ENCODE peak calls at places on chromosomes 5 and 9, in six cellular contexts. C, J, Z, L, A and N are unnamed samples.
A peak's percentile ranks its signal among the peaks of the same experiment; 100 is the strongest.

GRCh38 chr5:136137497-136138220 is 5.0 kb downstream of the SMAD5 start:
- DNase-seq in Z (no peak), J (no peak), A (no peak), C (no peak), L (no peak), N (no peak)

GRCh38 chr9:38282756-38283155 is 109.7 kb upstream of the ALDH1B1 start:
- DNase-seq in Z (no peak), J (no peak), A (no peak), L (no peak), C (no peak), N (peak; percentile 40)

GRCh38 chr9:129550199-129550839 is 70.6 kb downstream of the C9orf50 start:
- DNase-seq in J (peak; percentile 78), L (peak; percentile 55), A (peak; percentile 86), Z (peak; percentile 70), C (peak; percentile 89), N (peak; percentile 90)

GRCh38 chr5:9059920-9060691 is 485.8 kb downstream of the SEMA5A start:
- DNase-seq in Z (peak; percentile 99), A (no peak), C (peak; percentile 25), J (no peak), L (no peak), N (no peak)

GRCh38 chr9:7816021-7816420 is 16.4 kb upstream of the DMAC1 start:
- DNase-seq in L (no peak), Z (no peak), C (no peak), J (no peak), A (no peak), N (no peak)

GRCh38 chr9:115393976-115394775 is 276.2 kb upstream of the TNC start:
- DNase-seq in L (no peak), C (no peak), J (no peak), Z (no peak), A (no peak), N (no peak)

GRCh38 chr9:79565245-79565644 is 6.5 kb upstream of the TLE4 start:
- DNase-seq in L (no peak), A (no peak), J (no peak), Z (peak; percentile 72), C (no peak), N (no peak)

GRCh38 chr5:116480894-116481510 is 93.6 kb downstream of the SEMA6A start:
- DNase-seq in Z (no peak), A (no peak), L (no peak), J (no peak), C (no peak), N (no peak)

GRCh38 chr5:133679534-133679933 is 67.2 kb upstream of the FSTL4 start:
- DNase-seq in L (no peak), Z (no peak), J (no peak), A (no peak), C (no peak), N (peak; percentile 4)

GRCh38 chr9:107875571-107875980 is 386.0 kb upstream of the KLF4 start:
- DNase-seq in J (no peak), C (no peak), Z (no peak), A (no peak), L (no peak), N (no peak)

GRCh38 chr9:127915801-127916664 is 808 bp downstream of the ST6GALNAC4 start:
- DNase-seq in Z (no peak), C (no peak), L (no peak), J (no peak), A (no peak), N (no peak)

GRCh38 chr5:175392236-175392635 is 51.7 kb downstream of the DRD1 start:
- DNase-seq in Z (no peak), J (no peak), A (no peak), L (no peak), C (no peak), N (no peak)

GRCh38 chr9:93390953-93391515 is 60.5 kb upstream of the FAM120A start:
- DNase-seq in J (no peak), C (no peak), Z (no peak), L (no peak), A (no peak), N (no peak)

GRCh38 chr5:125655156-125655555 is 768.1 kb upstream of the GRAMD2B start:
- DNase-seq in L (no peak), J (no peak), Z (no peak), A (no peak), C (no peak), N (no peak)

GRCh38 chr5:97528941-97529340 is 345.9 kb upstream of the RIOK2 start:
- DNase-seq in J (no peak), L (no peak), A (no peak), C (no peak), Z (peak; percentile 77), N (no peak)

GRCh38 chr9:129910628-129911567 is 75.6 kb downstream of the USP20 start:
- DNase-seq in A (no peak), C (no peak), J (no peak), L (peak; percentile 90), Z (peak; percentile 100), N (peak; percentile 80)

GRCh38 chr5:178121450-178122276 is 8.3 kb downstream of the N4BP3 start:
- DNase-seq in A (no peak), L (no peak), C (peak; percentile 36), J (no peak), Z (no peak), N (no peak)

GRCh38 chr5:113090336-113091106 is 113.9 kb downstream of the DCP2 start:
- DNase-seq in C (no peak), J (no peak), L (no peak), Z (no peak), A (no peak), N (no peak)

GRCh38 chr5:91946870-91947269 is 563.8 kb upstream of the ARRDC3 start:
- DNase-seq in J (no peak), C (no peak), Z (no peak), A (no peak), L (no peak), N (no peak)

GRCh38 chr9:19085295-19085694 is 17.4 kb downstream of the HAUS6 start:
- DNase-seq in Z (no peak), C (no peak), J (no peak), L (peak; percentile 23), A (no peak), N (no peak)

GRCh38 chr9:117763314-117763713 is 59.1 kb downstream of the TLR4 start:
- DNase-seq in C (no peak), L (no peak), J (no peak), A (no peak), Z (no peak), N (no peak)

GRCh38 chr5:35404701-35405100 is 174.4 kb upstream of the PRLR start:
- DNase-seq in C (no peak), J (no peak), L (no peak), Z (no peak), A (no peak), N (no peak)

GRCh38 chr5:33509036-33509435 is 68.3 kb downstream of the TARS1 start:
- DNase-seq in A (no peak), C (no peak), J (no peak), L (no peak), Z (peak; percentile 62), N (no peak)

GRCh38 chr5:85716344-85717202 is 901.2 kb upstream of the COX7C start:
- DNase-seq in J (no peak), C (no peak), Z (no peak), A (no peak), L (no peak), N (no peak)

GRCh38 chr9:133703571-133704399 is 34.4 kb downstream of the SARDH start:
- DNase-seq in C (no peak), A (peak; percentile 9), J (no peak), Z (no peak), L (no peak), N (no peak)

GRCh38 chr5:132246806-132247205 is 10.7 kb upstream of the PDLIM4 start:
- DNase-seq in A (no peak), L (no peak), J (no peak), Z (no peak), C (no peak), N (no peak)

GRCh38 chr5:156477196-156477595 is 150.2 kb downstream of the SGCD start:
- DNase-seq in L (no peak), Z (peak; percentile 32), C (no peak), J (no peak), A (no peak), N (no peak)

GRCh38 chr9:94975480-94976452 is 249.3 kb downstream of the AOPEP start:
- DNase-seq in C (no peak), L (no peak), A (no peak), Z (no peak), J (no peak), N (no peak)

GRCh38 chr5:173670791-173671120 is 54.3 kb upstream of the BOD1 start:
- DNase-seq in A (no peak), J (peak; percentile 65), C (no peak), L (no peak), Z (no peak), N (no peak)

GRCh38 chr9:108109927-108110326 is 620.4 kb upstream of the KLF4 start:
- DNase-seq in A (no peak), Z (no peak), C (no peak), L (no peak), J (no peak), N (no peak)

GRCh38 chr5:18281947-18282557 is 647.8 kb downstream of the TAF11L14 start:
- DNase-seq in L (peak; percentile 77), Z (peak; percentile 62), C (no peak), J (no peak), A (no peak), N (no peak)

GRCh38 chr5:135491552-135492318 is 39.6 kb upstream of the TIFAB start:
- DNase-seq in C (no peak), Z (no peak), A (no peak), J (no peak), L (no peak), N (no peak)

GRCh38 chr5:99104538-99105132 is 175.8 kb upstream of the CHD1 start:
- DNase-seq in L (peak; percentile 31), A (no peak), J (no peak), C (no peak), Z (peak; percentile 30), N (no peak)
- TF ChIP-seq CTCF in L (peak; percentile 81), A (peak; percentile 68), J (peak; percentile 58), C (peak; percentile 41), Z (peak; percentile 65), N (peak; percentile 36)

DNA sequence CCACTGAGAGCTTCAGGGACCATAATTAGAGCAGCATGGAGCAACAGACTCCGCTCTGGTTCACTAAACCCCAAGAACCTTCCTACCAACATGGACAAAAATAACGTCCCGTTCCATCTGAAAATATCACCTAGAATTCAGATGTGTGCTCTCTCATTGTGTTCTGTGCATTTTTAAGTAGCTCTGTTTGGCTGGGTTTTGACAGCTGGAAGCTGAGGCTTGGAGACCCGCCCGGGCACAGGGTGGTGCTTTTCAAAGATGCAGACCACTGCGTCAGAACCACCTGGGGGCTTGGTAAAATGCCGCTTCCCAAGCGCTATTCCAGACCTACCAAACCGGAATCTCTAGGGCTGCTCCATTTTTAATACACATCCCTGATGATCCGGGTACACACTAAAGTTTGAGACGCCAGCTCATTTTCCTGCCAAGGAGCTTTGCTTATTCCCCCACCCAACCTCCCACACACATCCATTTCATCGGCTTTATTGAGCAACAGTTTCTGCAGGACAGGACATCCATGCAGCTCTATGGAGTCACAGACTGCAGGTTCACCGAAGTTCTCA is 104.8 kb downstream of the GABBR2 start:
- DNase-seq in C (no peak), A (no peak), Z (peak; percentile 63), L (no peak), J (no peak), N (no peak)
- H3K4me3 ChIP-seq in C (no peak overlapping the region), A (no peak overlapping the region), Z (no peak overlapping the region), L (no peak overlapping the region), J (no peak overlapping the region), N (no peak overlapping the region)

GRCh38 chr5:124253421-124253820 is 493.0 kb downstream of the ZNF608 start:
- DNase-seq in Z (no peak), J (no peak), C (no peak), A (no peak), L (no peak), N (no peak)
- H3K27ac ChIP-seq in Z (no peak overlapping the region), J (no peak overlapping the region), C (no peak overlapping the region), A (no peak overlapping the region), L (no peak overlapping the region), N (no peak overlapping the region)

GRCh38 chr9:98767915-98768314 is 28.4 kb downstream of the ANKS6 start:
- DNase-seq in Z (no peak), A (no peak), L (no peak), C (no peak), J (no peak), N (no peak)
- TF ChIP-seq CTCF in Z (no peak), A (no peak), L (no peak), C (no peak), J (no peak), N (no peak)